ENCODE peak calls at places on chromosome 13, in seven cellular contexts. F is SK-N-SH, U is H1, P is HCT116, D is GM12878, A is K562, B is HepG2. K is an unnamed sample.

GRCh38 chr13:97979556-97979955 is 26.1 kb downstream of the IPO5 start:
- DNase-seq in F (no peak), U (no peak), P (no peak), D (no peak), A (no peak), B (no peak), K (no peak)

GRCh38 chr13:76637651-76638111 is 248.5 kb downstream of the KCTD12 start:
- DNase-seq in F (peak), U (no peak), P (no peak), D (no peak), A (no peak), B (no peak), K (no peak)

GRCh38 chr13:111184685-111185401 is 69.7 kb downstream of the ARHGEF7 start:
- DNase-seq in F (no peak), U (no peak), P (no peak), D (peak), A (no peak), B (no peak), K (no peak)

GRCh38 chr13:20713014-20713376 is 9.5 kb downstream of the IL17D start:
- DNase-seq in F (no peak), U (no peak), P (no peak), D (no peak), A (no peak), B (no peak), K (no peak)

GRCh38 chr13:20394506-20394905 is 131.2 kb downstream of the CRYL1 start:
- DNase-seq in F (no peak), U (no peak), P (no peak), D (no peak), A (no peak), B (no peak), K (no peak)

GRCh38 chr13:110734561-110734960 is 21.1 kb downstream of the ING1 start:
- DNase-seq in F (no peak), U (no peak), P (no peak), D (no peak), A (no peak), B (peak), K (no peak)

GRCh38 chr13:101739382-101740178 is 287.1 kb downstream of the ITGBL1 start:
- DNase-seq in F (no peak), U (no peak), P (no peak), D (peak), A (no peak), B (peak), K (no peak)

GRCh38 chr13:50015750-50016149 is 506 bp downstream of the KCNRG start:
- DNase-seq in F (no peak), U (no peak), P (no peak), D (no peak), A (no peak), B (no peak), K (no peak)

GRCh38 chr13:93726173-93727019 is 499.8 kb downstream of the GPC6 start:
- DNase-seq in F (no peak), U (no peak), P (no peak), D (no peak), A (no peak), B (no peak), K (no peak)
- TF ChIP-seq JUND in F (no peak), U (no peak), P (no peak), D (no peak), A (no peak), B (no peak), K (no peak)

GRCh38 chr13:46522692-46523040 is 30.3 kb upstream of the LRCH1 start:
- DNase-seq in F (no peak), U (no peak), P (no peak), D (no peak), A (no peak), B (no peak), K (no peak)

GRCh38 chr13:46519177-46519576 is 33.8 kb upstream of the LRCH1 start:
- DNase-seq in F (no peak), U (no peak), P (no peak), D (no peak), A (no peak), B (no peak), K (no peak)

GRCh38 chr13:46521486-46521885 is 31.5 kb upstream of the LRCH1 start:
- DNase-seq in F (no peak), U (no peak), P (no peak), D (no peak), A (no peak), B (no peak), K (no peak)

GRCh38 chr13:46521921-46522691 is 30.9 kb upstream of the LRCH1 start:
- DNase-seq in F (peak), U (no peak), P (no peak), D (no peak), A (no peak), B (no peak), K (no peak)

DNA sequence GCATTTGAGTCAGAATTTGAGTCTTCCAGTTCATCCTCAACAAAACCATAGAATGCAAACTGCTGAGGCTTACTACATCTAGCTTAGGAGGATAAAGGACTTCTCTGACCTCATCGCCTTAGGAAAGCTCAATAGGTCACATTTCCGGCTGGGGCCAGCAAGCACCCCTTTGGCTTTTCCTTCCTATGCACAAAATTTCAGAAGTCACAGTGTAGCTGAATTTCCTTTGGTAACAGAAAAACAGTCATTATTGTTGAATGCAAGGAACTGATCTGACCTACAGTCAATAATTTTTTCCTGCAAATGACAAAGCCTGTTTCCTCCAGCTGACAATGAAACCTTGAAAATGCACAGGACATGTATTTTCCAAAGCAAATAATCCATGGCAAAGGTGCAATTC is 32.8 kb upstream of the LRCH1 start:
- DNase-seq in F (no peak), U (no peak), P (no peak), D (no peak), A (no peak), B (no peak), K (no peak)
- TF ChIP-seq JUND in F (no peak), U (no peak), P (no peak), D (no peak), A (no peak), B (no peak), K (no peak)

GRCh38 chr13:45149964-45150363 is 29.7 kb downstream of the GTF2F2 start:
- DNase-seq in F (no peak), U (no peak), P (no peak), D (no peak), A (no peak), B (no peak), K (no peak)
- TF ChIP-seq JUND in F (no peak), U (no peak), P (no peak), D (no peak), A (no peak), B (no peak), K (no peak)

GRCh38 chr13:41039746-41040145 is 20.6 kb upstream of the ELF1 start:
- DNase-seq in F (no peak), U (no peak), P (no peak), D (no peak), A (no peak), B (no peak), K (no peak)
- TF ChIP-seq JUND in F (no peak), U (no peak), P (no peak), D (no peak), A (no peak), B (no peak), K (no peak)